ENCODE peak calls at places on chromosomes 4 and X, in four cellular contexts. Y is progenitor cell of endocrine pancreas; A is effector CD4-positive, alpha-beta T cell; G is OCI-LY7. T is an unnamed sample.
A peak's percentile ranks its signal among the peaks of the same experiment; 100 is the strongest.

GRCh38 chr4:119623025-119623424 is 5.6 kb downstream of the PDE5A start:
- DNase-seq in G (no peak), Y (no peak), A (no peak), T (no peak)

GRCh38 chrX:130084651-130085237 is 25.6 kb downstream of the ELF4 start:
- DNase-seq in A (no peak), G (peak; percentile 73), Y (no peak), T (no peak)

GRCh38 chr4:143743591-143743990 is 43.1 kb upstream of the FREM3 start:
- DNase-seq in G (no peak), A (no peak), Y (no peak), T (no peak)

GRCh38 chr4:15234101-15234500 is 193.7 kb upstream of the C1QTNF7 start:
- DNase-seq in G (no peak), A (no peak), Y (no peak), T (no peak)

GRCh38 chr4:73676881-73677323 is 56.7 kb upstream of the RASSF6 start:
- DNase-seq in A (no peak), Y (no peak), G (peak; percentile 33), T (no peak)

GRCh38 chr4:122824616-122825015 is 2.0 kb upstream of the FGF2 start:
- DNase-seq in Y (no peak), G (no peak), A (no peak), T (no peak)

GRCh38 chrX:1417921-1418875 is 26.3 kb upstream of the SLC25A6 start:
- DNase-seq in G (no peak), A (no peak), Y (no peak), T (no peak)

GRCh38 chrX:44020693-44021092 is 47.5 kb upstream of the NDP start:
- DNase-seq in A (no peak), Y (no peak), G (no peak), T (no peak)

GRCh38 chr4:1297456-1298325 is 8.0 kb downstream of the MAEA start:
- DNase-seq in G (no peak), A (no peak), Y (no peak), T (no peak)

GRCh38 chr4:147362868-147363440 is 117.9 kb upstream of the EDNRA start:
- DNase-seq in Y (no peak), A (no peak), G (no peak), T (no peak)

GRCh38 chrX:40105791-40106676 is 8.3 kb upstream of the BCOR start:
- DNase-seq in A (peak; percentile 62), Y (peak; percentile 31), G (peak; percentile 74), T (peak; percentile 63)

GRCh38 chr4:105361021-105361420 is 112.8 kb downstream of the PPA2 start:
- DNase-seq in G (no peak), A (no peak), Y (no peak), T (no peak)

GRCh38 chrX:103170216-103170615 is 44.7 kb upstream of the BEX4 start:
- DNase-seq in A (no peak), Y (no peak), G (no peak), T (no peak)

GRCh38 chr4:32499176-32499575 is 1779.0 kb downstream of the PCDH7 start:
- DNase-seq in Y (no peak), A (no peak), G (no peak), T (no peak)

GRCh38 chr4:140047017-140047640 is 106.9 kb downstream of the MAML3 start:
- DNase-seq in Y (no peak), G (no peak), A (no peak), T (no peak)

GRCh38 chrX:130118396-130118795 is 8.1 kb upstream of the ELF4 start:
- DNase-seq in Y (no peak), G (no peak), A (no peak), T (no peak)

GRCh38 chr4:5027366-5027765 is 8.1 kb upstream of the CYTL1 start:
- DNase-seq in G (no peak), Y (no peak), A (no peak), T (no peak)

GRCh38 chrX:81259714-81260395 is 58.0 kb downstream of the SH3BGRL start:
- DNase-seq in G (no peak), A (no peak), Y (no peak), T (no peak)

GRCh38 chr4:6876440-6876839 is 33.2 kb upstream of the TBC1D14 start:
- DNase-seq in G (no peak), A (no peak), Y (no peak), T (no peak)

GRCh38 chr4:4555916-4556315 is 14.1 kb upstream of the STX18 start:
- DNase-seq in A (no peak), G (no peak), Y (no peak), T (no peak)

GRCh38 chr4:113146876-113147358 is 97.5 kb downstream of the ANK2 start:
- DNase-seq in Y (no peak), A (no peak), G (no peak), T (no peak)

GRCh38 chrX:68492583-68492982 is 6.3 kb upstream of the YIPF6 start:
- DNase-seq in A (no peak), G (no peak), Y (no peak), T (no peak)

GRCh38 chrX:38052096-38052495 is 45.7 kb downstream of the SYTL5 start:
- DNase-seq in A (no peak), Y (no peak), G (no peak), T (no peak)